ENCODE peak calls at places on chromosome 4, in five cellular contexts. One of them, this sample, is unnamed. For H3K27me3, the result is how much of the 10 kb centered on the place peaks cover.

GRCh38 chr4:7861440-7861881 is 78.2 kb downstream of the AFAP1 start:
- DNase-seq in esophagus muscularis mucosa: no peak
- DNase-seq in breast epithelium: no peak
- DNase-seq in left lung: no peak
- DNase-seq in psoas muscle: no peak
- DNase-seq in this sample: no peak

GRCh38 chr4:16770887-16771286 is 127.6 kb downstream of the LDB2 start:
- DNase-seq in esophagus muscularis mucosa: no peak
- DNase-seq in breast epithelium: no peak
- DNase-seq in left lung: no peak
- DNase-seq in psoas muscle: no peak
- DNase-seq in this sample: no peak

GRCh38 chr4:80678413-80678812 is 342.9 kb downstream of the CFAP299 start:
- DNase-seq in left lung: no peak
- DNase-seq in esophagus muscularis mucosa: no peak
- DNase-seq in psoas muscle: no peak
- DNase-seq in breast epithelium: no peak
- DNase-seq in this sample: no peak

GRCh38 chr4:53605783-53606182 is 14.5 kb upstream of the LNX1 start:
- DNase-seq in psoas muscle: no peak
- DNase-seq in esophagus muscularis mucosa: no peak
- DNase-seq in breast epithelium: no peak
- DNase-seq in left lung: no peak
- DNase-seq in this sample: no peak

GRCh38 chr4:161252520-161253141 is 911.2 kb downstream of the FSTL5 start:
- DNase-seq in left lung: no peak
- DNase-seq in breast epithelium: no peak
- DNase-seq in esophagus muscularis mucosa: no peak
- DNase-seq in psoas muscle: no peak
- DNase-seq in this sample: no peak

GRCh38 chr4:112279025-112279881 is 6.5 kb downstream of the TIFA start:
- DNase-seq in psoas muscle: no peak
- DNase-seq in breast epithelium: no peak
- DNase-seq in esophagus muscularis mucosa: no peak
- DNase-seq in left lung: no peak
- DNase-seq in this sample: no peak

GRCh38 chr4:127698789-127699200 is 31.4 kb upstream of the SLC25A31 start:
- DNase-seq in psoas muscle: no peak
- DNase-seq in breast epithelium: no peak
- DNase-seq in left lung: no peak
- DNase-seq in esophagus muscularis mucosa: no peak
- DNase-seq in this sample: no peak

GRCh38 chr4:60648774-60649173 is 551.4 kb upstream of the ADGRL3 start:
- DNase-seq in esophagus muscularis mucosa: no peak
- DNase-seq in breast epithelium: no peak
- DNase-seq in left lung: no peak
- DNase-seq in psoas muscle: no peak
- DNase-seq in this sample: no peak

GRCh38 chr4:23819041-23819511 is 70.8 kb downstream of the PPARGC1A start:
- DNase-seq in esophagus muscularis mucosa: no peak
- DNase-seq in psoas muscle: no peak
- DNase-seq in breast epithelium: no peak
- DNase-seq in left lung: no peak
- DNase-seq in this sample: no peak

GRCh38 chr4:38164346-38164745 is 204.1 kb downstream of the PTTG2 start:
- DNase-seq in left lung: no peak
- DNase-seq in esophagus muscularis mucosa: no peak
- DNase-seq in breast epithelium: no peak
- DNase-seq in psoas muscle: no peak
- DNase-seq in this sample: no peak

GRCh38 chr4:24793219-24794005 is 2.0 kb upstream of the SOD3 start:
- DNase-seq in esophagus muscularis mucosa: no peak
- DNase-seq in left lung: no peak
- DNase-seq in breast epithelium: no peak
- DNase-seq in psoas muscle: no peak
- DNase-seq in this sample: no peak

GRCh38 chr4:151296227-151296626 is 19.3 kb downstream of the PRSS48 start:
- DNase-seq in left lung: no peak
- DNase-seq in breast epithelium: no peak
- DNase-seq in psoas muscle: no peak
- DNase-seq in esophagus muscularis mucosa: no peak
- DNase-seq in this sample: no peak

GRCh38 chr4:122045533-122045932 is 93.7 kb upstream of the TRPC3 start:
- DNase-seq in psoas muscle: no peak
- DNase-seq in left lung: no peak
- DNase-seq in breast epithelium: no peak
- DNase-seq in esophagus muscularis mucosa: no peak
- DNase-seq in this sample: peak

GRCh38 chr4:10182446-10183424 is 66.1 kb upstream of the WDR1 start:
- DNase-seq in psoas muscle: no peak
- DNase-seq in breast epithelium: no peak
- DNase-seq in esophagus muscularis mucosa: no peak
- DNase-seq in left lung: no peak
- DNase-seq in this sample: no peak

GRCh38 chr4:140721088-140721421 is 35.1 kb downstream of the TBC1D9 start:
- DNase-seq in breast epithelium: no peak
- DNase-seq in left lung: no peak
- DNase-seq in esophagus muscularis mucosa: no peak
- DNase-seq in psoas muscle: no peak
- DNase-seq in this sample: no peak

GRCh38 chr4:185872747-185873380 is 60.9 kb upstream of the SORBS2 start:
- DNase-seq in left lung: no peak
- DNase-seq in breast epithelium: no peak
- DNase-seq in psoas muscle: no peak
- DNase-seq in esophagus muscularis mucosa: no peak
- DNase-seq in this sample: no peak

GRCh38 chr4:122584517-122584916 is 36.3 kb downstream of the IL21 start:
- DNase-seq in psoas muscle: no peak
- DNase-seq in breast epithelium: no peak
- DNase-seq in esophagus muscularis mucosa: no peak
- DNase-seq in left lung: no peak
- DNase-seq in this sample: no peak

GRCh38 chr4:124980276-124980752 is 267.8 kb upstream of the ANKRD50 start:
- DNase-seq in esophagus muscularis mucosa: no peak
- DNase-seq in breast epithelium: no peak
- DNase-seq in left lung: no peak
- DNase-seq in psoas muscle: no peak
- DNase-seq in this sample: no peak

GRCh38 chr4:153408932-153409331 is 57.2 kb upstream of the TMEM131L start:
- DNase-seq in breast epithelium: no peak
- DNase-seq in esophagus muscularis mucosa: no peak
- DNase-seq in psoas muscle: no peak
- DNase-seq in left lung: no peak
- DNase-seq in this sample: no peak

GRCh38 chr4:153409924-153410501 is 56.1 kb upstream of the TMEM131L start:
- DNase-seq in psoas muscle: no peak
- DNase-seq in esophagus muscularis mucosa: no peak
- DNase-seq in left lung: no peak
- DNase-seq in breast epithelium: no peak
- DNase-seq in this sample: no peak

GRCh38 chr4:153413827-153414226 is 52.3 kb upstream of the TMEM131L start:
- DNase-seq in breast epithelium: no peak
- DNase-seq in esophagus muscularis mucosa: no peak
- DNase-seq in psoas muscle: no peak
- DNase-seq in left lung: no peak
- DNase-seq in this sample: no peak

GRCh38 chr4:153407906-153408305 is 58.3 kb upstream of the TMEM131L start:
- DNase-seq in breast epithelium: no peak
- DNase-seq in left lung: no peak
- DNase-seq in psoas muscle: no peak
- DNase-seq in esophagus muscularis mucosa: no peak
- DNase-seq in this sample: no peak

DNA sequence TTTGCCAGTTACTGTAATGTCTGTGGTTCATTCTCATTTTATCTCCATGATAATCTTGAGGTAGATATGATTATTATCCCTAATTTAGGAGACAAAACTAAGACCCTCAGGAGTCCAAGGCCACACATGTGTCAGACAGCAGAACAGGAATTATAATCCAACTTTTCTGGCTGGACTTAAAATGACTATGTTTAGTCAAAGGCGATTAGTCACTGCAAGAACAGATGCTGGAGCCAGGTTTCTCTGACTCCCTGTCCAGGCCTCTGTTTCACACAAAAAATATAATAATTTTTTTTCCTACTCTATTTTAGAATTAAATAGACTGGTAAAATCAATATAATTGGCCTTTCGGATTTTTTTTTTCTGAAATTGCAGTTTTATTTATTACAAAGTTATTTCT is 56.7 kb upstream of the TMEM131L start:
- DNase-seq in breast epithelium: no peak
- DNase-seq in psoas muscle: no peak
- DNase-seq in left lung: no peak
- DNase-seq in esophagus muscularis mucosa: no peak
- DNase-seq in this sample: no peak
- H3K27me3 ChIP-seq in breast epithelium: under half
- H3K27me3 ChIP-seq in psoas muscle: under half
- H3K27me3 ChIP-seq in left lung: under half
- H3K27me3 ChIP-seq in esophagus muscularis mucosa: under half
- H3K27me3 ChIP-seq in this sample: under half

GRCh38 chr4:5958199-5958735 is 60.0 kb downstream of the C4orf50 start:
- DNase-seq in breast epithelium: no peak
- DNase-seq in left lung: no peak
- DNase-seq in psoas muscle: no peak
- DNase-seq in esophagus muscularis mucosa: no peak
- DNase-seq in this sample: peak

GRCh38 chr4:5959221-5959982 is 58.8 kb downstream of the C4orf50 start:
- DNase-seq in esophagus muscularis mucosa: no peak
- DNase-seq in psoas muscle: no peak
- DNase-seq in left lung: no peak
- DNase-seq in breast epithelium: no peak
- DNase-seq in this sample: peak

GRCh38 chr4:5957091-5957490 is 61.1 kb downstream of the C4orf50 start:
- DNase-seq in left lung: no peak
- DNase-seq in psoas muscle: no peak
- DNase-seq in esophagus muscularis mucosa: no peak
- DNase-seq in breast epithelium: no peak
- DNase-seq in this sample: peak

GRCh38 chr4:5962416-5962815 is 55.8 kb downstream of the C4orf50 start:
- DNase-seq in psoas muscle: no peak
- DNase-seq in breast epithelium: no peak
- DNase-seq in left lung: no peak
- DNase-seq in esophagus muscularis mucosa: no peak
- DNase-seq in this sample: peak

DNA sequence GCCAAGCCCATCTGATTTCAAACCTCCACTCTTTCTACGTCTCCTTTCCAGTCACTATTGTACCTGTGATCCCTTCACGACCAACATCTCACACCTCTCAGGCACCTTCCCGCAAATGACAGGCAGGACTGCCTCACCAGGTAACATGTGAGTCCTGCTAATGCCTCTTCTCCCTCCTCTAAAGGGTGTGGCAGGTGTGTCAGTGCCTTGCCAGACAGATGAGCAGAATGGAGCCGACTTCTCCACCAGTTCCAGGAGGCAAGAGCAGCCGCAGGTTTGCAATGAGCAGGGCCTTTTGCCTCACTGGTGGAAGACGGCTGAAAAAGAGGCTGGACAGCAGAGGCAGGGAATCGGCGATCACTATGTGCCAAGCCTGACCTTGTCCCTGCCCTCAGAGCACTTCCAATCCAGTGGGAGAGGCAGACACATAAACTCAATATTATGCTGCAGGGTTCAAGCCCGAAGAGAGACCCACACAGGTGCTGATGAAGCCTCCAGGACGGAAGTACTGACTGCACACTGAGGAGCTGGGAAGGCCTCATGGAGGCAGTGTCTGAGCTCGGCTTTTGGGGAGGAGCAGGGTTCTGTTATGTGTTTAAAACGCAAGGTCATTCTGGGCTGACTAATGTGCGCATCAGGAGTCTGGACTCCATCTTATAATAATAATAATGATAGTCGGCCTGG is 57.9 kb downstream of the C4orf50 start:
- DNase-seq in left lung: no peak
- DNase-seq in psoas muscle: no peak
- DNase-seq in breast epithelium: no peak
- DNase-seq in esophagus muscularis mucosa: no peak
- DNase-seq in this sample: peak
- H3K27me3 ChIP-seq in left lung: under half
- H3K27me3 ChIP-seq in psoas muscle: under half
- H3K27me3 ChIP-seq in breast epithelium: under half
- H3K27me3 ChIP-seq in esophagus muscularis mucosa: under half
- H3K27me3 ChIP-seq in this sample: under half

DNA sequence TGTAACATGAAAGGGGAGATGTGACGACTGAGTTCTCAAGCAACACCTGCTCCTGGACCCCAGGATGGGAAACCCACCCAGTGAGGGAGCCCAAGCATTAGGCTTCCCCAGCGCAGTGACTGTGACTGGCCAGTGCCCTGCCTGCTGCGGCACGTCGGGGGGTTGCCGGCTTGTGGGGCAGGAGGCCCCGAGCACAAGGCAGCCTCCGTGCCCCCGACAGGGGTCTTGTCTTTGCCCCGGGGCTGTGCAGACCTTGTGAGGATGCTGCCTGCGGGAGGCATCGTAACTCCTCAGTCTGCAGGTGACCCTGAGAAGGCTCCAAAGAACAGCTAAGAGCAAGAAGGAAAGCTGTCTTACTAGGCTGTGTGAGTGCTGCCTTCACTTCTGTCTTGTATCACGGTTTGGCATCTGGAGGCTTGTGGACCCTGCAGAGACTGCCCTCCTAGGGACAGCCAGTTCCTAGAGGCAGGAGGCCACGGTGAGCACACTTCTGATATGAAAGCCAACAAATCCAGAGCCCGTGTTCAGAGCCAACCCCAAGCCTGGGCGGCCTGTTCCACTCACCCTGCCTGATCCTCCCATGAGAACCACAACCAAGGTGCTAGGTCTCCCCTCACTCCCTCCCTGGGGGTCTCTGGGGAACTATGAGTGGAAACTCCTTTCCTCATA is 47.7 kb downstream of the FGFRL1 start:
- DNase-seq in psoas muscle: no peak
- DNase-seq in breast epithelium: no peak
- DNase-seq in left lung: peak
- DNase-seq in esophagus muscularis mucosa: no peak
- DNase-seq in this sample: peak
- H3K27me3 ChIP-seq in psoas muscle: under half
- H3K27me3 ChIP-seq in breast epithelium: under half
- H3K27me3 ChIP-seq in left lung: half or more
- H3K27me3 ChIP-seq in esophagus muscularis mucosa: under half
- H3K27me3 ChIP-seq in this sample: under half

DNA sequence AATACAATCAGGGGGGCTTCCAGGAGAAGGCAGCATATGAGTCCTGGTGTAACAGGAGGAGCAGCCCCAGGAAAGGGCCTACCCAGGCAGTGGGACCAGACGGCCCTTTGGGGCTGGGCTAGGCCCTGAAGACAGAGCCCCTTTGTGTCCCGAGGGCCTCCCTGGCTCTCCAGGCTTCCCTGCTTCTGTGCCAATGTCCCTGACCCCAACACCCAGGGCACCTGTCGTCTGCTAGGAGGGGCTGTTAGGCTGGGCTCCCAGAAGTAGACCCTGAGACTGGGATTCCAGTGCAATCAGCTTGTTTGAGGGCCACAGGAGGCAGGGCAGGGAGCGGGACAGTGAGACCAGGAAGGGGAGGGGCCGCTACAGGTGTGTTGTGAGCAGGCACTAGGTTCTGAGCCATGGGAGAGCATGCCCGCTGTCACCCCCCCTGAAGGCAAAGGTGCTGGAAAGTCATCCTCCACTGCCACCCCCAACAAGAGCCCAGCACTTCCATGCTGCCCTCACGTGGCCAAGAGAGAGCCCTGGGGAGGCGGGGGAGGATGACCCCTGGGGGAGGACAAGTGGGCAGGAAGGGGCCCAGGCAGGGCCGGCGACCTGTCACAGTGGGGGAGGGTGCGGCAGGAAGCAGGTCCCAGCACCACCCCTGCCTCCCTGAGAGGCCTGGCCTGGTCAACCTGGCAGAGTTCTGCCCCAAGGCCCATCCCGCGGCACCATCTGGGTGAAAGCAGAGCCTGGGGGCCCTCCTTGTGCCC is 64.8 kb downstream of the ADRA2C start:
- DNase-seq in left lung: peak
- DNase-seq in psoas muscle: no peak
- DNase-seq in esophagus muscularis mucosa: no peak
- DNase-seq in breast epithelium: no peak
- DNase-seq in this sample: no peak
- H3K27me3 ChIP-seq in left lung: under half
- H3K27me3 ChIP-seq in psoas muscle: under half
- H3K27me3 ChIP-seq in esophagus muscularis mucosa: under half
- H3K27me3 ChIP-seq in breast epithelium: under half
- H3K27me3 ChIP-seq in this sample: under half